ENCODE peak calls at places on chromosome 1, in seven cellular contexts. One of them, this sample, is unnamed.

GRCh38 chr1:212162635-212163034 is 122.6 kb upstream of the PPP2R5A start:
- DNase-seq in GM23338: no peak
- DNase-seq in psoas muscle: no peak
- DNase-seq in A673: no peak
- DNase-seq in SK-N-SH: no peak
- DNase-seq in MM.1S: peak
- DNase-seq in GM23248: peak
- DNase-seq in this sample: no peak

GRCh38 chr1:16184557-16185303 is 27.7 kb downstream of the ARHGEF19 start:
- DNase-seq in GM23338: no peak
- DNase-seq in psoas muscle: no peak
- DNase-seq in A673: no peak
- DNase-seq in SK-N-SH: no peak
- DNase-seq in MM.1S: no peak
- DNase-seq in GM23248: no peak
- DNase-seq in this sample: no peak

GRCh38 chr1:4494558-4494957 is 159.9 kb upstream of the AJAP1 start:
- DNase-seq in GM23338: no peak
- DNase-seq in psoas muscle: no peak
- DNase-seq in A673: no peak
- DNase-seq in SK-N-SH: peak
- DNase-seq in MM.1S: no peak
- DNase-seq in GM23248: no peak
- DNase-seq in this sample: no peak

GRCh38 chr1:77757616-77758015 is 2.0 kb downstream of the USP33 start:
- DNase-seq in GM23338: no peak
- DNase-seq in psoas muscle: no peak
- DNase-seq in A673: no peak
- DNase-seq in SK-N-SH: no peak
- DNase-seq in MM.1S: no peak
- DNase-seq in GM23248: peak
- DNase-seq in this sample: no peak

GRCh38 chr1:84665703-84666317 is 24.5 kb downstream of the SSX2IP start:
- DNase-seq in GM23338: no peak
- DNase-seq in psoas muscle: no peak
- DNase-seq in A673: no peak
- DNase-seq in SK-N-SH: no peak
- DNase-seq in MM.1S: no peak
- DNase-seq in GM23248: peak
- DNase-seq in this sample: no peak

GRCh38 chr1:70738576-70738975 is 309.0 kb downstream of the PTGER3 start:
- DNase-seq in GM23338: no peak
- DNase-seq in psoas muscle: no peak
- DNase-seq in A673: peak
- DNase-seq in SK-N-SH: peak
- DNase-seq in MM.1S: no peak
- DNase-seq in GM23248: no peak
- DNase-seq in this sample: no peak

GRCh38 chr1:55472784-55473183 is 257.6 kb upstream of the USP24 start:
- DNase-seq in GM23338: no peak
- DNase-seq in psoas muscle: no peak
- DNase-seq in A673: no peak
- DNase-seq in SK-N-SH: no peak
- DNase-seq in MM.1S: no peak
- DNase-seq in GM23248: peak
- DNase-seq in this sample: no peak

GRCh38 chr1:230425252-230426061 is 675 bp downstream of the PGBD5 start:
- DNase-seq in GM23338: peak
- DNase-seq in psoas muscle: no peak
- DNase-seq in A673: no peak
- DNase-seq in SK-N-SH: peak
- DNase-seq in MM.1S: peak
- DNase-seq in GM23248: peak
- DNase-seq in this sample: no peak

GRCh38 chr1:89262643-89263042 is 10.0 kb downstream of the GBP5 start:
- DNase-seq in GM23338: no peak
- DNase-seq in psoas muscle: no peak
- DNase-seq in A673: peak
- DNase-seq in SK-N-SH: no peak
- DNase-seq in MM.1S: no peak
- DNase-seq in GM23248: peak
- DNase-seq in this sample: no peak

GRCh38 chr1:78370779-78371482 is 119.8 kb upstream of the PTGFR start:
- DNase-seq in GM23338: no peak
- DNase-seq in psoas muscle: no peak
- DNase-seq in A673: no peak
- DNase-seq in SK-N-SH: no peak
- DNase-seq in MM.1S: no peak
- DNase-seq in GM23248: peak
- DNase-seq in this sample: no peak

GRCh38 chr1:158814970-158815369 is 16.2 kb upstream of the MNDA start:
- DNase-seq in GM23338: no peak
- DNase-seq in psoas muscle: no peak
- DNase-seq in A673: no peak
- DNase-seq in SK-N-SH: no peak
- DNase-seq in MM.1S: no peak
- DNase-seq in GM23248: no peak
- DNase-seq in this sample: no peak
- H3K27ac ChIP-seq in GM23338: no peak
- H3K27ac ChIP-seq in psoas muscle: no peak
- H3K27ac ChIP-seq in A673: no peak
- H3K27ac ChIP-seq in SK-N-SH: no peak
- H3K27ac ChIP-seq in MM.1S: no peak
- H3K27ac ChIP-seq in GM23248: no peak
- H3K27ac ChIP-seq in this sample: no peak

GRCh38 chr1:30928789-30929134 is 20.2 kb upstream of the SDC3 start:
- DNase-seq in GM23338: no peak
- DNase-seq in psoas muscle: no peak
- DNase-seq in A673: no peak
- DNase-seq in SK-N-SH: no peak
- DNase-seq in MM.1S: no peak
- DNase-seq in GM23248: no peak
- DNase-seq in this sample: no peak

GRCh38 chr1:30928171-30928570 is 19.6 kb upstream of the SDC3 start:
- DNase-seq in GM23338: no peak
- DNase-seq in psoas muscle: no peak
- DNase-seq in A673: no peak
- DNase-seq in SK-N-SH: no peak
- DNase-seq in MM.1S: no peak
- DNase-seq in GM23248: no peak
- DNase-seq in this sample: no peak

GRCh38 chr1:30929135-30929889 is 20.8 kb upstream of the SDC3 start:
- DNase-seq in GM23338: peak
- DNase-seq in psoas muscle: no peak
- DNase-seq in A673: peak
- DNase-seq in SK-N-SH: peak
- DNase-seq in MM.1S: peak
- DNase-seq in GM23248: peak
- DNase-seq in this sample: no peak

GRCh38 chr1:30930631-30931173 is 22.1 kb upstream of the SDC3 start:
- DNase-seq in GM23338: peak
- DNase-seq in psoas muscle: no peak
- DNase-seq in A673: no peak
- DNase-seq in SK-N-SH: no peak
- DNase-seq in MM.1S: no peak
- DNase-seq in GM23248: peak
- DNase-seq in this sample: no peak

GRCh38 chr1:30929944-30930525 is 21.5 kb upstream of the SDC3 start:
- DNase-seq in GM23338: no peak
- DNase-seq in psoas muscle: no peak
- DNase-seq in A673: no peak
- DNase-seq in SK-N-SH: no peak
- DNase-seq in MM.1S: no peak
- DNase-seq in GM23248: peak
- DNase-seq in this sample: no peak
- H3K27ac ChIP-seq in GM23338: peak
- H3K27ac ChIP-seq in psoas muscle: no peak
- H3K27ac ChIP-seq in A673: no peak
- H3K27ac ChIP-seq in SK-N-SH: no peak
- H3K27ac ChIP-seq in MM.1S: no peak
- H3K27ac ChIP-seq in GM23248: no peak
- H3K27ac ChIP-seq in this sample: peak

GRCh38 chr1:116916002-116916401 is 6.3 kb downstream of the PTGFRN start:
- DNase-seq in GM23338: no peak
- DNase-seq in psoas muscle: no peak
- DNase-seq in A673: no peak
- DNase-seq in SK-N-SH: no peak
- DNase-seq in MM.1S: no peak
- DNase-seq in GM23248: no peak
- DNase-seq in this sample: no peak

GRCh38 chr1:116913941-116914340 is 4.2 kb downstream of the PTGFRN start:
- DNase-seq in GM23338: no peak
- DNase-seq in psoas muscle: no peak
- DNase-seq in A673: no peak
- DNase-seq in SK-N-SH: no peak
- DNase-seq in MM.1S: no peak
- DNase-seq in GM23248: no peak
- DNase-seq in this sample: no peak

GRCh38 chr1:116912846-116913245 is 3.1 kb downstream of the PTGFRN start:
- DNase-seq in GM23338: no peak
- DNase-seq in psoas muscle: no peak
- DNase-seq in A673: no peak
- DNase-seq in SK-N-SH: no peak
- DNase-seq in MM.1S: no peak
- DNase-seq in GM23248: no peak
- DNase-seq in this sample: no peak

GRCh38 chr1:116915182-116915611 is 5.5 kb downstream of the PTGFRN start:
- DNase-seq in GM23338: no peak
- DNase-seq in psoas muscle: no peak
- DNase-seq in A673: no peak
- DNase-seq in SK-N-SH: no peak
- DNase-seq in MM.1S: no peak
- DNase-seq in GM23248: peak
- DNase-seq in this sample: no peak

DNA sequence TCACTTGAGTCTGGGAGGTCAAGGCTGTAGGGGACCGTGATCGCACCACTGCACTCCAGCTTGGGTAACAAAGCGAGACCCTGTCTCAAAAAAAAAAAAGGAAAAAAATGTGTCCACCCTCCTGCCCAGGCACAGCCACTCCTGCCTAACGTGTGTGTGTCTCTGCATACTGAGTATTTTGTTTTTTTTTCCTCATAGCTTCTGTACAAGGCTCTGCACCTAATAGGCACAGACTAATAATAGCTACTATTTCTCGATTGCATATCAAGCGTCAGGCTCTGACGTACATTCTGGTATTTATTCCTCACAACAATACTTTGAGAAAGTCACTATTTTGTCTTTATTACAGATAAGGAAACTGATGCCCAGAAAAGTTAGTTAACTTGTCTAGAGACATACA is 5.0 kb downstream of the PTGFRN start:
- DNase-seq in GM23338: no peak
- DNase-seq in psoas muscle: no peak
- DNase-seq in A673: no peak
- DNase-seq in SK-N-SH: no peak
- DNase-seq in MM.1S: no peak
- DNase-seq in GM23248: no peak
- DNase-seq in this sample: no peak
- H3K27ac ChIP-seq in GM23338: no peak
- H3K27ac ChIP-seq in psoas muscle: no peak
- H3K27ac ChIP-seq in A673: no peak
- H3K27ac ChIP-seq in SK-N-SH: no peak
- H3K27ac ChIP-seq in MM.1S: no peak
- H3K27ac ChIP-seq in GM23248: no peak
- H3K27ac ChIP-seq in this sample: no peak

DNA sequence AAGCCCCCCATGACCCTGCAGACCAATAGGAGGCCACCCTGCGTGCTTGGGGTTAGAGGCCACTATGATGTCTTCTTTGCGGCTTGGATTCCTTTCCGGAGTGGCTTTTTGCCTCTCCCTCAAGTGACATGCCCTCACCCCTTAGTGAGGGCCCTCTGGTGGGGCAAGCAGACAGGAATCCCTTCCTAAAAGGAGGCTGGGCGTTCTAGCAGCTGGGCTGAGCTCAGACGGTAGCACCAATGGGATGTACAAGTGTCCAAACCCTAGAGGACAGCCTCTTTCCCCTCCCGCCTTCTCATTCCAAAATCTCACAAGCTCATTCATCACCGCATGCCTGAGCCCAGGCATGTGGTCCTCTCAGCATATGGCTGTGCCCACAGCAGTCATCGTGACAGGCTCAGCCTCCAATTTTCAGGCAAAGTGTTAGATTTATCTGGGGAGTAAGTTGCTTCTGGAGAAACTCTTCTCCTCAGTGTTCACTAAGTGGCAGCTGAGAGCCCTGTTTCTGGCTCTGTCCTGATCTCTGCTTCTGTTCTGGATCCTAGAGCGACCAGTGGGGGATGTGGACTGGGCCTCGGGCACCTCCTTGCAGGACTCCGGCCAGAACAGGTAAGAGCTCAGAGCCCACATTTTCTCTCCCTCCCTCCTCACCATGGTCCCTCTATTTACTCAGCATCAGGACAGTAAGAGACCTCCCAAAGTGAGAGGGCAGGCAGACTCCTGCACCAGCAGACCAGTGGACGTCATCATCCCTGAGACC is 4.8 kb downstream of the KIAA1614 start:
- DNase-seq in GM23338: peak
- DNase-seq in psoas muscle: no peak
- DNase-seq in A673: peak
- DNase-seq in SK-N-SH: no peak
- DNase-seq in MM.1S: no peak
- DNase-seq in GM23248: peak
- DNase-seq in this sample: no peak
- H3K27ac ChIP-seq in GM23338: no peak
- H3K27ac ChIP-seq in psoas muscle: no peak
- H3K27ac ChIP-seq in A673: no peak
- H3K27ac ChIP-seq in SK-N-SH: no peak
- H3K27ac ChIP-seq in MM.1S: no peak
- H3K27ac ChIP-seq in GM23248: no peak
- H3K27ac ChIP-seq in this sample: no peak

DNA sequence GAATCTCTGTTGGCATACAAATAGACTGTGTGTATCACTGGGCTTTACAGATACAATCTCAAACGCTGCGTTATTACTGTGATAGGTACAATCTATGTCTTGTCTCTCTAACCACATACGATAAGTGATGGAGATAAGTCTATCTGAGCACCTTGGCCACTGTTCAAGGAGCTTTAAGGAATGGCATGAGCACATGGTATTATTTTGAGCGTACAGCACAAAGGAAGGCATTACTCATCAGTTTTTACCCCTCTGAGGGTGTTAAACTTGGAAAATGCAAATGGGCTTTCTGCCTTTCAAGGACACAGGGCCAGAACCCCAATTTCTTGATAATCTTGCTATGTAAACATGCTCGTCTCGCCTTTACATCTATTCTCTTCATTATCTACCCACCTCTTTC is 11.6 kb upstream of the SIPA1L2 start:
- DNase-seq in GM23338: no peak
- DNase-seq in psoas muscle: no peak
- DNase-seq in A673: no peak
- DNase-seq in SK-N-SH: no peak
- DNase-seq in MM.1S: no peak
- DNase-seq in GM23248: no peak
- DNase-seq in this sample: no peak
- H3K27ac ChIP-seq in GM23338: no peak
- H3K27ac ChIP-seq in psoas muscle: no peak
- H3K27ac ChIP-seq in A673: no peak
- H3K27ac ChIP-seq in SK-N-SH: no peak
- H3K27ac ChIP-seq in MM.1S: no peak
- H3K27ac ChIP-seq in GM23248: no peak
- H3K27ac ChIP-seq in this sample: no peak

This sample was measured in substantia nigra.